ENCODE peak calls at places on chromosome 9, in four cellular contexts. K is NCI-H345, W is psoas muscle, H is ACHN. I is an unnamed sample.

GRCh38 chr9:131276107-131276888 is at the start of gene FAM78A:
- DNase-seq in K (no peak), W (peak; percentile 59), H (no peak), I (no peak)

GRCh38 chr9:69759478-69760277 is at the start of gene PTAR1:
- DNase-seq in K (peak; percentile 92), W (peak; percentile 93), H (peak; percentile 90), I (peak; percentile 95)

GRCh38 chr9:18060304-18060934 is 413.5 kb upstream of the ADAMTSL1 start:
- DNase-seq in K (no peak), W (no peak), H (peak; percentile 15), I (no peak)

GRCh38 chr9:20300430-20301115 is 321.7 kb downstream of the MLLT3 start:
- DNase-seq in K (no peak), W (no peak), H (no peak), I (no peak)

GRCh38 chr9:128588581-128589233 is 36.3 kb downstream of the SPTAN1 start:
- DNase-seq in K (no peak), W (no peak), H (no peak), I (no peak)

GRCh38 chr9:135914921-135915320 is 7.6 kb upstream of the CAMSAP1 start:
- DNase-seq in K (no peak), W (no peak), H (no peak), I (no peak)

GRCh38 chr9:127805620-127806019 is 2.9 kb downstream of the FPGS start:
- DNase-seq in K (peak; percentile 10), W (no peak), H (peak; percentile 49), I (peak; percentile 51)

GRCh38 chr9:81078555-81078954 is 610.8 kb downstream of the TLE1 start:
- DNase-seq in K (no peak), W (no peak), H (no peak), I (no peak)